ENCODE peak calls at places on chromosomes 16 and 17, in five cellular contexts. One of them, this sample, is unnamed. For H3K4me1 and H3K27me3, the result is how much of the 10 kb centered on the place peaks cover.

GRCh38 chr17:10003705-10004104 is 98.6 kb upstream of the RCVRN start:
- DNase-seq in pancreas: no peak
- DNase-seq in left ventricle myocardium inferior: no peak
- DNase-seq in Peyer's patch: no peak
- DNase-seq in lower lobe of right lung: no peak
- DNase-seq in this sample: no peak

GRCh38 chr17:59223813-59224212 is 3.5 kb downstream of the GDPD1 start:
- DNase-seq in pancreas: no peak
- DNase-seq in left ventricle myocardium inferior: no peak
- DNase-seq in Peyer's patch: no peak
- DNase-seq in lower lobe of right lung: no peak
- DNase-seq in this sample: no peak

GRCh38 chr16:68402748-68403040 is 45.6 kb downstream of the SMPD3 start:
- DNase-seq in pancreas: no peak
- DNase-seq in left ventricle myocardium inferior: no peak
- DNase-seq in Peyer's patch: no peak
- DNase-seq in lower lobe of right lung: peak
- DNase-seq in this sample: no peak

GRCh38 chr17:57538730-57539456 is 206.2 kb downstream of the CCDC182 start:
- DNase-seq in pancreas: no peak
- DNase-seq in left ventricle myocardium inferior: no peak
- DNase-seq in Peyer's patch: no peak
- DNase-seq in lower lobe of right lung: no peak
- DNase-seq in this sample: no peak

GRCh38 chr17:43126911-43127290 is 1.7 kb upstream of the BRCA1 start:
- DNase-seq in pancreas: no peak
- DNase-seq in left ventricle myocardium inferior: no peak
- DNase-seq in Peyer's patch: no peak
- DNase-seq in lower lobe of right lung: no peak
- DNase-seq in this sample: no peak

GRCh38 chr17:1110844-1111598 is 68.8 kb downstream of the ABR start:
- DNase-seq in pancreas: no peak
- DNase-seq in left ventricle myocardium inferior: peak
- DNase-seq in Peyer's patch: peak
- DNase-seq in lower lobe of right lung: peak
- DNase-seq in this sample: no peak

GRCh38 chr16:89049484-89050118 is 44.1 kb upstream of the ACSF3 start:
- DNase-seq in pancreas: no peak
- DNase-seq in left ventricle myocardium inferior: peak
- DNase-seq in Peyer's patch: no peak
- DNase-seq in lower lobe of right lung: peak
- DNase-seq in this sample: no peak

GRCh38 chr16:77273-77806 is 685 bp upstream of the MPG start:
- DNase-seq in pancreas: peak
- DNase-seq in left ventricle myocardium inferior: peak
- DNase-seq in Peyer's patch: peak
- DNase-seq in lower lobe of right lung: peak
- DNase-seq in this sample: peak

GRCh38 chr16:12323007-12323699 is 346.6 kb downstream of the SNX29 start:
- DNase-seq in pancreas: no peak
- DNase-seq in left ventricle myocardium inferior: no peak
- DNase-seq in Peyer's patch: no peak
- DNase-seq in lower lobe of right lung: no peak
- DNase-seq in this sample: no peak

GRCh38 chr17:8965394-8966168 is at the start of gene PIK3R5:
- DNase-seq in pancreas: peak
- DNase-seq in left ventricle myocardium inferior: peak
- DNase-seq in Peyer's patch: peak
- DNase-seq in lower lobe of right lung: peak
- DNase-seq in this sample: no peak

GRCh38 chr16:55498101-55498500 is 10.8 kb upstream of the LPCAT2 start:
- DNase-seq in pancreas: no peak
- DNase-seq in left ventricle myocardium inferior: no peak
- DNase-seq in Peyer's patch: no peak
- DNase-seq in lower lobe of right lung: no peak
- DNase-seq in this sample: no peak

GRCh38 chr17:77609553-77610517 is 348.7 kb upstream of the TNRC6C start:
- DNase-seq in pancreas: no peak
- DNase-seq in left ventricle myocardium inferior: no peak
- DNase-seq in Peyer's patch: no peak
- DNase-seq in lower lobe of right lung: no peak
- DNase-seq in this sample: no peak

GRCh38 chr17:67013891-67014290 is 30.5 kb upstream of the CACNG1 start:
- DNase-seq in pancreas: no peak
- DNase-seq in left ventricle myocardium inferior: no peak
- DNase-seq in Peyer's patch: no peak
- DNase-seq in lower lobe of right lung: no peak
- DNase-seq in this sample: no peak

GRCh38 chr16:4361944-4362311 is 9.7 kb upstream of the VASN start:
- DNase-seq in pancreas: no peak
- DNase-seq in left ventricle myocardium inferior: no peak
- DNase-seq in Peyer's patch: no peak
- DNase-seq in lower lobe of right lung: no peak
- DNase-seq in this sample: no peak

GRCh38 chr16:85652431-85653221 is 36.1 kb downstream of the GINS2 start:
- DNase-seq in pancreas: peak
- DNase-seq in left ventricle myocardium inferior: peak
- DNase-seq in Peyer's patch: no peak
- DNase-seq in lower lobe of right lung: peak
- DNase-seq in this sample: peak

GRCh38 chr17:7475764-7476422 is 3.5 kb downstream of the ZBTB4 start:
- DNase-seq in pancreas: no peak
- DNase-seq in left ventricle myocardium inferior: peak
- DNase-seq in Peyer's patch: no peak
- DNase-seq in lower lobe of right lung: peak
- DNase-seq in this sample: no peak

GRCh38 chr16:14310519-14310991 is 239.4 kb downstream of the MRTFB start:
- DNase-seq in pancreas: no peak
- DNase-seq in left ventricle myocardium inferior: no peak
- DNase-seq in Peyer's patch: no peak
- DNase-seq in lower lobe of right lung: no peak
- DNase-seq in this sample: no peak

GRCh38 chr17:68197091-68197996 is 50.5 kb upstream of the AMZ2 start:
- DNase-seq in pancreas: no peak
- DNase-seq in left ventricle myocardium inferior: peak
- DNase-seq in Peyer's patch: no peak
- DNase-seq in lower lobe of right lung: no peak
- DNase-seq in this sample: peak

GRCh38 chr17:6780886-6781285 is 4.9 kb downstream of the FBXO39 start:
- DNase-seq in pancreas: no peak
- DNase-seq in left ventricle myocardium inferior: no peak
- DNase-seq in Peyer's patch: no peak
- DNase-seq in lower lobe of right lung: no peak
- DNase-seq in this sample: no peak

GRCh38 chr16:69273009-69273408 is 38.1 kb upstream of the VPS4A start:
- DNase-seq in pancreas: no peak
- DNase-seq in left ventricle myocardium inferior: no peak
- DNase-seq in Peyer's patch: no peak
- DNase-seq in lower lobe of right lung: no peak
- DNase-seq in this sample: no peak

GRCh38 chr16:69831212-69832123 is 69.3 kb downstream of the WWP2 start:
- DNase-seq in pancreas: no peak
- DNase-seq in left ventricle myocardium inferior: no peak
- DNase-seq in Peyer's patch: no peak
- DNase-seq in lower lobe of right lung: no peak
- DNase-seq in this sample: no peak

GRCh38 chr16:86748643-86749042 is 170.3 kb downstream of the FOXL1 start:
- DNase-seq in pancreas: no peak
- DNase-seq in left ventricle myocardium inferior: no peak
- DNase-seq in Peyer's patch: peak
- DNase-seq in lower lobe of right lung: no peak
- DNase-seq in this sample: no peak

GRCh38 chr16:381788-382717 is at the start of gene PGAP6:
- DNase-seq in pancreas: peak
- DNase-seq in left ventricle myocardium inferior: peak
- DNase-seq in Peyer's patch: peak
- DNase-seq in lower lobe of right lung: peak
- DNase-seq in this sample: peak

GRCh38 chr16:23597003-23597756 is 1.1 kb upstream of the NDUFAB1 start:
- DNase-seq in pancreas: no peak
- DNase-seq in left ventricle myocardium inferior: peak
- DNase-seq in Peyer's patch: no peak
- DNase-seq in lower lobe of right lung: no peak
- DNase-seq in this sample: peak

GRCh38 chr16:23578096-23578830 is 17.9 kb downstream of the NDUFAB1 start:
- DNase-seq in pancreas: no peak
- DNase-seq in left ventricle myocardium inferior: no peak
- DNase-seq in Peyer's patch: no peak
- DNase-seq in lower lobe of right lung: no peak
- DNase-seq in this sample: no peak

GRCh38 chr17:238071-238963 is 56.9 kb upstream of the DOC2B start:
- DNase-seq in pancreas: no peak
- DNase-seq in left ventricle myocardium inferior: peak
- DNase-seq in Peyer's patch: no peak
- DNase-seq in lower lobe of right lung: peak
- DNase-seq in this sample: peak

GRCh38 chr16:57837305-57838125 is 35.2 kb upstream of the KIFC3 start:
- DNase-seq in pancreas: no peak
- DNase-seq in left ventricle myocardium inferior: no peak
- DNase-seq in Peyer's patch: no peak
- DNase-seq in lower lobe of right lung: no peak
- DNase-seq in this sample: no peak

GRCh38 chr16:87635541-87636049 is 33.3 kb downstream of the JPH3 start:
- DNase-seq in pancreas: peak
- DNase-seq in left ventricle myocardium inferior: peak
- DNase-seq in Peyer's patch: peak
- DNase-seq in lower lobe of right lung: peak
- DNase-seq in this sample: peak

GRCh38 chr16:82011199-82011641 is at the start of gene SDR42E1:
- DNase-seq in pancreas: peak
- DNase-seq in left ventricle myocardium inferior: no peak
- DNase-seq in Peyer's patch: peak
- DNase-seq in lower lobe of right lung: peak
- DNase-seq in this sample: peak

GRCh38 chr17:79051306-79051705 is 23.3 kb upstream of the ENGASE start:
- DNase-seq in pancreas: no peak
- DNase-seq in left ventricle myocardium inferior: no peak
- DNase-seq in Peyer's patch: no peak
- DNase-seq in lower lobe of right lung: no peak
- DNase-seq in this sample: no peak

GRCh38 chr17:79055197-79055596 is 19.4 kb upstream of the ENGASE start:
- DNase-seq in pancreas: no peak
- DNase-seq in left ventricle myocardium inferior: no peak
- DNase-seq in Peyer's patch: no peak
- DNase-seq in lower lobe of right lung: no peak
- DNase-seq in this sample: no peak

GRCh38 chr17:79052131-79052530 is 22.5 kb upstream of the ENGASE start:
- DNase-seq in pancreas: no peak
- DNase-seq in left ventricle myocardium inferior: no peak
- DNase-seq in Peyer's patch: no peak
- DNase-seq in lower lobe of right lung: no peak
- DNase-seq in this sample: no peak

GRCh38 chr17:79053251-79053925 is 21.2 kb upstream of the ENGASE start:
- DNase-seq in pancreas: no peak
- DNase-seq in left ventricle myocardium inferior: no peak
- DNase-seq in Peyer's patch: peak
- DNase-seq in lower lobe of right lung: no peak
- DNase-seq in this sample: no peak

DNA sequence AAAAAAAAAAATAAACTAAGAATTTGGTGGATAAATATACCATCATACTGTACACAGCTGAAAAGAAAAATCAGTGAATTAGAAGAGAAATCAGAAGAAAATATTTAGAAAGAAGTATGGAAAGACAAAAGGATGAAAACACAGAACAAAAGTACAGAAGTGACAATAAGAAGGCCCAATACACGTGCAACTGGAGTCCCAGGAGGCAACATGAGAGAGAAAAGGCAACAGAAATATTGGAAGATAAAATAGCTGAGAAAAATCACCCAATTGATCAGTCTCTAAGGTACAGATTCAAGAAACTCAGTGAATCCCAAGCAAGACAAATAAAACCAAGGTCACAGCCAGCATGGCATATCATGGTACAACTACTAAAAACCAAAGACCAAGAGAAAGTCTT is 20.4 kb upstream of the ENGASE start:
- DNase-seq in pancreas: no peak
- DNase-seq in left ventricle myocardium inferior: no peak
- DNase-seq in Peyer's patch: no peak
- DNase-seq in lower lobe of right lung: no peak
- DNase-seq in this sample: no peak
- H3K4me1 ChIP-seq in pancreas: under half
- H3K4me1 ChIP-seq in left ventricle myocardium inferior: under half
- H3K4me1 ChIP-seq in Peyer's patch: under half
- H3K4me1 ChIP-seq in lower lobe of right lung: under half
- H3K4me1 ChIP-seq in this sample: under half

DNA sequence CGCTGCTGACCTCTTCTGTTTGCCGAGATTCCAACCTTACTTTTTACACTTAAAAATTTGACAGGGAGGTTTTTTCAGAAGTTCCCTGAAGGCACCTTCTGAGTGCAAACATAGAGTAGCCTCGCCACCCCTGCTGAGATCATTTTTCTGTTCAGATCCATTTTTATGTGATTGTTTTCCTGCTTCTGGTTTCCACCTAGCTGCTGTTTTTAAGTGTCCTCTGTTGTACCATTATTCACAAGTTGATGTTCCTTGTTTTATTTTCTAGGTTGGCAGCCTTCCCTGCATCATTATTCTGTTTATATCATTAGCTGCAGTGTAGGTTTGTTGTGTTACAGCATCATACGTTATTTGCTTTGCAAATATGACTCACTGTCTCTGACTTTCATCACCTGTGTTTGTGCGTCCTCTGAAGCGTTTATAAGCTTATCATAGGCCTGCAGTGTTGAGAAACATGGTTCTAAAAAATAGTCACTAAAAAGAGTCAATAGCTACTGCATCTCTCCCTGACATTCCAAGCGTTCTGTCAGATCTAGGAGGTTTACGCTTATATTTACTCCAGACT is 116.9 kb upstream of the CLEC3A start:
- DNase-seq in pancreas: no peak
- DNase-seq in left ventricle myocardium inferior: no peak
- DNase-seq in Peyer's patch: no peak
- DNase-seq in lower lobe of right lung: no peak
- DNase-seq in this sample: no peak
- TF ChIP-seq CTCF in pancreas: no peak
- TF ChIP-seq CTCF in left ventricle myocardium inferior: no peak
- TF ChIP-seq CTCF in Peyer's patch: no peak
- TF ChIP-seq CTCF in lower lobe of right lung: no peak
- TF ChIP-seq CTCF in this sample: no peak

GRCh38 chr17:49247949-49248348 is 17.4 kb upstream of the PHOSPHO1 start:
- DNase-seq in pancreas: no peak
- DNase-seq in left ventricle myocardium inferior: no peak
- DNase-seq in Peyer's patch: no peak
- DNase-seq in lower lobe of right lung: no peak
- DNase-seq in this sample: no peak
- H3K27me3 ChIP-seq in pancreas: under half
- H3K27me3 ChIP-seq in left ventricle myocardium inferior: under half
- H3K27me3 ChIP-seq in Peyer's patch: under half
- H3K27me3 ChIP-seq in lower lobe of right lung: under half
- H3K27me3 ChIP-seq in this sample: under half

DNA sequence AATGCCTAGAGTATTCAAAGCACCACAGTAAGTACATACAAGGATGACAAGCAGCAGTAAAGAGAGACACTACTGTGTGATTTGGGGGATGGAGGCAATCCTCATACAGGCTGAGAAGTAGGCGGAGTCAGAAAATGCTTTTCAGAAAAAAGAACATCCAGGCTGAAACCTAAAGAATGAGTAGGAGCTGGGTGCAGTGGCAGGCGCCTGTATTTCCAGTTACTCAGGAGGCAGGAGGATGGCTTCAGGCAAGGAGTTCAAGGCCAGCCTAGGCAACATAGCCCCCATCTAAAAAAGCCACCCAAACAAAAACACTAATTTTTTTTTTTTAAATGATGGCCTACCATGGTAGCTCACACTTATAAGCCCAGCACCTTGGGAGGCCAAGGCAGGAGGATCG is 10.3 kb downstream of the KANSL1 start:
- DNase-seq in pancreas: no peak
- DNase-seq in left ventricle myocardium inferior: no peak
- DNase-seq in Peyer's patch: no peak
- DNase-seq in lower lobe of right lung: no peak
- DNase-seq in this sample: no peak
- H3K4me1 ChIP-seq in pancreas: under half
- H3K4me1 ChIP-seq in left ventricle myocardium inferior: half or more
- H3K4me1 ChIP-seq in Peyer's patch: half or more
- H3K4me1 ChIP-seq in lower lobe of right lung: half or more
- H3K4me1 ChIP-seq in this sample: under half

This sample was measured in Caco-2.